ENCODE peak calls at places on chromosomes 11 and 22, in six cellular contexts. One of them, this sample, is unnamed.

GRCh38 chr11:1397146-1397861 is 7.6 kb downstream of the BRSK2 start:
- DNase-seq in trophoblast cell: no peak
- DNase-seq in mesenchymal stem cell: no peak
- DNase-seq in H9: no peak
- DNase-seq in IMR-90: no peak
- DNase-seq in H1: no peak
- DNase-seq in this sample: no peak

GRCh38 chr11:125331357-125331756 is 164.7 kb downstream of the FEZ1 start:
- DNase-seq in mesenchymal stem cell: no peak
- DNase-seq in H1: no peak
- DNase-seq in H9: no peak
- DNase-seq in IMR-90: no peak
- DNase-seq in trophoblast cell: no peak
- DNase-seq in this sample: no peak

GRCh38 chr11:79594839-79595238 is 154.0 kb upstream of the TENM4 start:
- DNase-seq in H1: no peak
- DNase-seq in mesenchymal stem cell: no peak
- DNase-seq in IMR-90: no peak
- DNase-seq in trophoblast cell: no peak
- DNase-seq in H9: no peak
- DNase-seq in this sample: no peak

GRCh38 chr22:20741634-20742581 is 32.0 kb upstream of the SERPIND1 start:
- DNase-seq in mesenchymal stem cell: peak
- DNase-seq in H1: peak
- DNase-seq in trophoblast cell: peak
- DNase-seq in H9: no peak
- DNase-seq in IMR-90: peak
- DNase-seq in this sample: peak

GRCh38 chr11:134120921-134121526 is 52.2 kb downstream of the JAM3 start:
- DNase-seq in IMR-90: peak
- DNase-seq in H9: no peak
- DNase-seq in trophoblast cell: no peak
- DNase-seq in mesenchymal stem cell: peak
- DNase-seq in H1: no peak
- DNase-seq in this sample: no peak

GRCh38 chr11:92765965-92766371 is 203.5 kb upstream of the MTNR1B start:
- DNase-seq in H1: peak
- DNase-seq in H9: peak
- DNase-seq in trophoblast cell: peak
- DNase-seq in mesenchymal stem cell: peak
- DNase-seq in IMR-90: peak
- DNase-seq in this sample: peak

GRCh38 chr11:76791861-76792260 is 8.7 kb downstream of the TSKU start:
- DNase-seq in trophoblast cell: no peak
- DNase-seq in mesenchymal stem cell: peak
- DNase-seq in IMR-90: peak
- DNase-seq in H9: peak
- DNase-seq in H1: no peak
- DNase-seq in this sample: no peak

GRCh38 chr11:108923413-108923812 is 258.5 kb downstream of the DDX10 start:
- DNase-seq in trophoblast cell: no peak
- DNase-seq in H1: no peak
- DNase-seq in H9: no peak
- DNase-seq in mesenchymal stem cell: no peak
- DNase-seq in IMR-90: no peak
- DNase-seq in this sample: no peak

GRCh38 chr22:28989035-28989464 is 72.6 kb downstream of the C22orf31 start:
- DNase-seq in H9: peak
- DNase-seq in H1: no peak
- DNase-seq in mesenchymal stem cell: no peak
- DNase-seq in IMR-90: no peak
- DNase-seq in trophoblast cell: no peak
- DNase-seq in this sample: no peak

GRCh38 chr11:29334781-29335140 is 682.1 kb downstream of the KCNA4 start:
- DNase-seq in H1: no peak
- DNase-seq in IMR-90: peak
- DNase-seq in mesenchymal stem cell: peak
- DNase-seq in H9: no peak
- DNase-seq in trophoblast cell: no peak
- DNase-seq in this sample: no peak

GRCh38 chr11:133163463-133164419 is 368.6 kb downstream of the OPCML start:
- DNase-seq in IMR-90: peak
- DNase-seq in H1: no peak
- DNase-seq in H9: peak
- DNase-seq in mesenchymal stem cell: no peak
- DNase-seq in trophoblast cell: peak
- DNase-seq in this sample: peak

GRCh38 chr11:70103256-70103975 is 25.3 kb downstream of the ANO1 start:
- DNase-seq in mesenchymal stem cell: no peak
- DNase-seq in H9: no peak
- DNase-seq in IMR-90: no peak
- DNase-seq in H1: no peak
- DNase-seq in trophoblast cell: no peak
- DNase-seq in this sample: no peak

GRCh38 chr11:3849297-3849874 is 6.1 kb upstream of the STIM1 start:
- DNase-seq in H9: no peak
- DNase-seq in trophoblast cell: peak
- DNase-seq in H1: no peak
- DNase-seq in IMR-90: peak
- DNase-seq in mesenchymal stem cell: peak
- DNase-seq in this sample: peak

GRCh38 chr11:72079776-72080325 is 491 bp downstream of the NUMA1 start:
- DNase-seq in H1: no peak
- DNase-seq in IMR-90: no peak
- DNase-seq in H9: no peak
- DNase-seq in trophoblast cell: peak
- DNase-seq in mesenchymal stem cell: no peak
- DNase-seq in this sample: no peak

GRCh38 chr11:19032990-19033389 is 27.5 kb downstream of the MRGPRX2 start:
- DNase-seq in mesenchymal stem cell: no peak
- DNase-seq in H9: no peak
- DNase-seq in trophoblast cell: no peak
- DNase-seq in H1: no peak
- DNase-seq in IMR-90: no peak
- DNase-seq in this sample: no peak

GRCh38 chr11:60953781-60954180 is 1.8 kb upstream of the SLC15A3 start:
- DNase-seq in H9: no peak
- DNase-seq in trophoblast cell: peak
- DNase-seq in mesenchymal stem cell: peak
- DNase-seq in H1: no peak
- DNase-seq in IMR-90: peak
- DNase-seq in this sample: no peak

GRCh38 chr22:30591191-30591587 is 521 bp downstream of the PES1 start:
- DNase-seq in H9: no peak
- DNase-seq in H1: no peak
- DNase-seq in trophoblast cell: peak
- DNase-seq in mesenchymal stem cell: peak
- DNase-seq in IMR-90: peak
- DNase-seq in this sample: no peak

GRCh38 chr11:2522636-2523255 is 77.9 kb downstream of the KCNQ1 start:
- DNase-seq in H1: peak
- DNase-seq in IMR-90: no peak
- DNase-seq in H9: peak
- DNase-seq in mesenchymal stem cell: no peak
- DNase-seq in trophoblast cell: no peak
- DNase-seq in this sample: no peak

GRCh38 chr11:55726715-55727324 is 46.4 kb upstream of the OR5D13 start:
- DNase-seq in mesenchymal stem cell: no peak
- DNase-seq in trophoblast cell: no peak
- DNase-seq in IMR-90: no peak
- DNase-seq in H9: no peak
- DNase-seq in H1: peak
- DNase-seq in this sample: no peak

GRCh38 chr11:119376197-119376847 is 5.2 kb downstream of the USP2 start:
- DNase-seq in IMR-90: peak
- DNase-seq in H9: no peak
- DNase-seq in mesenchymal stem cell: no peak
- DNase-seq in H1: no peak
- DNase-seq in trophoblast cell: no peak
- DNase-seq in this sample: no peak
- H2AK5ac ChIP-seq in IMR-90: peak
- H2AK5ac ChIP-seq in H9: no peak
- H2AK5ac ChIP-seq in mesenchymal stem cell: no peak
- H2AK5ac ChIP-seq in H1: no peak
- H2AK5ac ChIP-seq in trophoblast cell: no peak
- H2AK5ac ChIP-seq in this sample: peak

GRCh38 chr11:45182902-45183301 is 36.5 kb downstream of the PRDM11 start:
- DNase-seq in IMR-90: peak
- DNase-seq in trophoblast cell: peak
- DNase-seq in mesenchymal stem cell: peak
- DNase-seq in H1: peak
- DNase-seq in H9: peak
- DNase-seq in this sample: no peak

GRCh38 chr11:45181595-45182550 is 35.4 kb downstream of the PRDM11 start:
- DNase-seq in mesenchymal stem cell: peak
- DNase-seq in trophoblast cell: no peak
- DNase-seq in H1: no peak
- DNase-seq in IMR-90: no peak
- DNase-seq in H9: no peak
- DNase-seq in this sample: no peak

GRCh38 chr11:45180158-45180887 is 33.9 kb downstream of the PRDM11 start:
- DNase-seq in mesenchymal stem cell: peak
- DNase-seq in IMR-90: no peak
- DNase-seq in trophoblast cell: peak
- DNase-seq in H9: peak
- DNase-seq in H1: peak
- DNase-seq in this sample: peak

GRCh38 chr11:45179686-45180085 is 33.2 kb downstream of the PRDM11 start:
- DNase-seq in H9: no peak
- DNase-seq in trophoblast cell: no peak
- DNase-seq in H1: no peak
- DNase-seq in mesenchymal stem cell: no peak
- DNase-seq in IMR-90: no peak
- DNase-seq in this sample: no peak

GRCh38 chr11:45180888-45181594 is 34.6 kb downstream of the PRDM11 start:
- DNase-seq in trophoblast cell: peak
- DNase-seq in H1: no peak
- DNase-seq in IMR-90: peak
- DNase-seq in mesenchymal stem cell: peak
- DNase-seq in H9: peak
- DNase-seq in this sample: peak
- H2AFZ ChIP-seq in trophoblast cell: peak
- H2AFZ ChIP-seq in H1: peak
- H2AFZ ChIP-seq in IMR-90: peak
- H2AFZ ChIP-seq in mesenchymal stem cell: peak
- H2AFZ ChIP-seq in H9: no peak
- H2AFZ ChIP-seq in this sample: no peak

GRCh38 chr22:36017661-36018091 is 10.9 kb downstream of the RBFOX2 start:
- DNase-seq in IMR-90: no peak
- DNase-seq in trophoblast cell: no peak
- DNase-seq in H9: no peak
- DNase-seq in mesenchymal stem cell: no peak
- DNase-seq in H1: no peak
- DNase-seq in this sample: no peak

GRCh38 chr22:36016656-36017055 is 12.0 kb downstream of the RBFOX2 start:
- DNase-seq in H9: no peak
- DNase-seq in mesenchymal stem cell: no peak
- DNase-seq in trophoblast cell: no peak
- DNase-seq in H1: no peak
- DNase-seq in IMR-90: no peak
- DNase-seq in this sample: no peak

GRCh38 chr22:36014539-36015072 is 14.0 kb downstream of the RBFOX2 start:
- DNase-seq in IMR-90: no peak
- DNase-seq in trophoblast cell: peak
- DNase-seq in H1: no peak
- DNase-seq in mesenchymal stem cell: no peak
- DNase-seq in H9: no peak
- DNase-seq in this sample: no peak

GRCh38 chr22:36015155-36015805 is 13.3 kb downstream of the RBFOX2 start:
- DNase-seq in trophoblast cell: peak
- DNase-seq in H1: no peak
- DNase-seq in IMR-90: no peak
- DNase-seq in H9: no peak
- DNase-seq in mesenchymal stem cell: no peak
- DNase-seq in this sample: no peak

DNA sequence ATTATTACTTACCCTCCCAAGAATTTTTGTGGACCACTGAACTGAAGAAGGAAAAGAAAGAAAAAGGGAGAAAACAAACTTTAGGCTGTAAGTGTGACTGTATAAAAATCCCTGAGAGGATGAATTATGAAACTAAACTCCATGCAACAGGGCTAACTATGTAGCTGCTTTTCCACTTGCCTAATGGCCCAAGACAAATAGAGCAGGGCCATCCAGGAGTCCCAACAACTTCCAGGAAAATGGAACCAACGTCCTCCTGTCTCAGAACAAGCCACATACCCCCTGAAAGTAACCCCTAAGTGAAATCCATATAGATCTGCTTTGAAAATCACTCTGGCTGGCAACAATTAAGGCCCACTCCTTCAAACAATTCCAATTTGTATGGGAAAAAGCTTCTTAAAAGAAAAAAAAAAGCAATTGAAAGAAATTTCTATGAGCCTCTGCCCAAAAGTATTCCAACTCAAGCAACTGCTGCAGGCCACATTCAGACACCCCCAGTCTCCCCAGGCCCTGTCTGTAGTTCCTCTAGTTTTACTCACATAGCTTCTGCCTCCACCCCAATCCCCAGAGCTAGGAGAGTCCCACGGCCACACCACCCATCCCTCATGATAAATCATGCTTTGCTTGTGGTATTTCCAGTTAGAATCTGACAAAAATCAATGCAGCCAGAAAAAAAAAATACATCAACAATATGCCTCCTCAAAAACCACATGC is 12.7 kb downstream of the RBFOX2 start:
- DNase-seq in mesenchymal stem cell: no peak
- DNase-seq in IMR-90: no peak
- DNase-seq in H9: no peak
- DNase-seq in trophoblast cell: no peak
- DNase-seq in H1: no peak
- DNase-seq in this sample: no peak
- H2AK5ac ChIP-seq in mesenchymal stem cell: no peak
- H2AK5ac ChIP-seq in IMR-90: no peak
- H2AK5ac ChIP-seq in H9: no peak
- H2AK5ac ChIP-seq in trophoblast cell: no peak
- H2AK5ac ChIP-seq in H1: no peak
- H2AK5ac ChIP-seq in this sample: no peak

DNA sequence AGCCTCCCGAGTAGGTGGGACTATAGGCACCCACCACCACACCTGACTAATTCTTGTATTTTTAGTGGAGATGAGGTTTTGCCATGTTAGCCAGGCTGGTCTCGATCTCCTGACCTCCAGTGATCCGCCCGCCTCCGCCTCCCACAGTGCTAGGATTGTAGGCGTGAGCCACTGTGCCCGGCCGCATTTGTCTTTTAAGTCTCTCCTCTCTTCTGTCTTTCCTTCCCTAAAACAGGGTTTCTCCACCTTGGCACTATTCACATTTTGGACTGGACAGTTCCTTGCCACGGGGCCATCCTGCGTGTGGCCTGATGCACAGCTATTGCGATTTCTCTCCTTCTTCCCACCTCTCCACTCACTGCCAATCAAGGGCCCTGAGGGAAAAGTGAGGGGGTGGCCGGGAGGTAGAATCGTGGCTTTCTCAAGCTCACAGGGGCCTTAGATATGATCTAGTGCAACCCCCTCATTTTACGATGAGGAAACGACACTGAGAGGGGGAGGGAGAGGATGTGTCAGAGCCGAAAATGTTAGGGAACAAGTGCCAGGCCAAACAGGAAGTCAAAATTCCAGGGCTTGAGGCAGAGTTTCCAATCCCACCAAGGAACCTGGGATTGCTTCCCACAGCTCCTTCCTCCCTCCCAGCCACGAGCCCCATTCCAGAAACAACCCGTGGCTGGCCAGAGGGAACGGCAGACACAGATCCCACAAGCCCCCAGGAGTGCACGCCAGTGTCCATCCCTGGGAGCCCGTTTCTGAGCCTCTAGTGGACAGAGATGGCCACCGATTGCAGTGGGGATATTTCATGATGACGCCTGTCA is 21.2 kb downstream of the SCGB1A1 start:
- DNase-seq in trophoblast cell: no peak
- DNase-seq in H1: no peak
- DNase-seq in H9: no peak
- DNase-seq in mesenchymal stem cell: no peak
- DNase-seq in IMR-90: peak
- DNase-seq in this sample: no peak
- H2AFZ ChIP-seq in trophoblast cell: no peak
- H2AFZ ChIP-seq in H1: no peak
- H2AFZ ChIP-seq in H9: no peak
- H2AFZ ChIP-seq in mesenchymal stem cell: peak
- H2AFZ ChIP-seq in IMR-90: peak
- H2AFZ ChIP-seq in this sample: peak